ENCODE peak calls at places on chromosomes 5 and 9, in ten cellular contexts. O, J, S, E, A, F, L, N, H and U are unnamed samples.
A peak's percentile ranks its signal among the peaks of the same experiment; 100 is the strongest.

GRCh38 chr5:8729437-8729836 is 816.4 kb downstream of the SEMA5A start:
- DNase-seq in O (no peak), J (no peak), S (no peak), E (no peak), A (no peak), F (no peak), L (no peak), N (no peak), H (no peak), U (no peak)

GRCh38 chr9:2767800-2768199 is 50.5 kb downstream of the KCNV2 start:
- DNase-seq in O (no peak), J (no peak), S (no peak), E (no peak), A (no peak), F (no peak), L (no peak), N (no peak), H (no peak), U (no peak)

GRCh38 chr9:121699271-121700164 is 48.1 kb downstream of the DAB2IP start:
- DNase-seq in O (no peak), J (no peak), S (peak; percentile 68), E (no peak), A (peak; percentile 65), F (no peak), L (peak; percentile 45), N (peak; percentile 74), H (peak; percentile 93), U (peak; percentile 67)

GRCh38 chr5:142976861-142977260 is 206.7 kb downstream of the ARHGAP26 start:
- DNase-seq in O (no peak), J (no peak), S (no peak), E (no peak), A (no peak), F (no peak), L (no peak), N (no peak), H (no peak), U (no peak)

GRCh38 chr5:142537938-142538337 is 148.0 kb downstream of the FGF1 start:
- DNase-seq in O (no peak), J (no peak), S (no peak), E (no peak), A (no peak), F (no peak), L (no peak), N (no peak), H (no peak), U (no peak)

GRCh38 chr5:142399899-142400298 is 75.1 kb upstream of the SPRY4 start:
- DNase-seq in O (no peak), J (no peak), S (no peak), E (no peak), A (no peak), F (no peak), L (peak; percentile 10), N (no peak), H (no peak), U (no peak)

GRCh38 chr9:94002316-94003140 is 47.4 kb upstream of the BARX1 start:
- DNase-seq in O (no peak), J (peak; percentile 20), S (peak; percentile 16), E (no peak), A (no peak), F (peak; percentile 48), L (peak; percentile 57), N (peak; percentile 46), H (no peak), U (peak; percentile 56)

GRCh38 chr5:95842955-95843544 is 20.5 kb upstream of the GLRX start:
- DNase-seq in O (no peak), J (no peak), S (peak; percentile 70), E (no peak), A (peak; percentile 68), F (no peak), L (peak; percentile 69), N (no peak), H (no peak), U (peak; percentile 84)

GRCh38 chr5:150077996-150078801 is 8.2 kb downstream of the CSF1R start:
- DNase-seq in O (no peak), J (no peak), S (no peak), E (no peak), A (no peak), F (no peak), L (no peak), N (peak; percentile 7), H (no peak), U (peak; percentile 17)

GRCh38 chr9:136821333-136822031 is 13.7 kb downstream of the RABL6 start:
- DNase-seq in O (no peak), J (no peak), S (no peak), E (no peak), A (no peak), F (no peak), L (peak; percentile 39), N (no peak), H (peak; percentile 83), U (no peak)

GRCh38 chr5:73757421-73757820 is 131.4 kb downstream of the ARHGEF28 start:
- DNase-seq in O (no peak), J (no peak), S (no peak), E (no peak), A (no peak), F (no peak), L (no peak), N (peak; percentile 38), H (no peak), U (no peak)

GRCh38 chr5:9405196-9405754 is 140.6 kb downstream of the SEMA5A start:
- DNase-seq in O (no peak), J (no peak), S (no peak), E (peak; percentile 54), A (no peak), F (no peak), L (no peak), N (no peak), H (no peak), U (no peak)

GRCh38 chr5:12250454-12250853 is 346.2 kb upstream of the CTNND2 start:
- DNase-seq in O (no peak), J (no peak), S (no peak), E (no peak), A (no peak), F (no peak), L (no peak), N (no peak), H (no peak), U (no peak)
- H3K9me3 ChIP-seq in O (peaks cover 9% of the 10 kb centered on the region), J (no peaks in the 10 kb centered on the region), S (no peaks in the 10 kb centered on the region), E (no peaks in the 10 kb centered on the region), A (no peaks in the 10 kb centered on the region), F (no peaks in the 10 kb centered on the region), L (no peaks in the 10 kb centered on the region), N (no peaks in the 10 kb centered on the region), H (no peaks in the 10 kb centered on the region), U (no peaks in the 10 kb centered on the region)

GRCh38 chr5:87229780-87230179 is 37.9 kb upstream of the RASA1 start:
- DNase-seq in O (no peak), J (no peak), S (no peak), E (no peak), A (no peak), F (no peak), L (no peak), N (no peak), H (no peak), U (no peak)

GRCh38 chr5:87231037-87231808 is 36.5 kb upstream of the RASA1 start:
- DNase-seq in O (no peak), J (no peak), S (no peak), E (peak; percentile 83), A (no peak), F (no peak), L (no peak), N (no peak), H (no peak), U (no peak)

DNA sequence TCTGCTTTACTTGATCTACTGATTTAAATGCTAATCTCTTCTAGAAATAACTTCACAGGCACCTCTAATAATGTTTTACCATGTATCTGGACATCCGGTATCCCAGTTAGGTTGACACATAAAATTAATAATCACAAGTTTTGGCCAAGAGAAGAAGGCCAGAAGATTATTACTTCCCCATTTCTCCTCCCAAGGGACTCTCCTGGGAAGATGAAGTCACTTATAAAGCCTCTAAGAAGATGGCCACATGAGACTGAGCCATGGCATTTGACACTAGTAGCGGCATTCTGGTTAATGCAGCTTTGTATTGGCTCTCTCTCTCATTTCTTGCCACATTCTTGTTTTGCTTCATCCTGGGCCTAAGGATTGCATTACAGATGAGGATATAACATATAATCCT is 34.6 kb upstream of the RASA1 start:
- DNase-seq in O (no peak), J (no peak), S (no peak), E (no peak), A (no peak), F (no peak), L (no peak), N (no peak), H (no peak), U (no peak)
- H3K27ac ChIP-seq in O (no peak overlapping the region), J (no peak overlapping the region), S (no peak overlapping the region), E (peak overlapping the region; percentile 1), A (no peak overlapping the region), F (no peak overlapping the region), L (no peak overlapping the region), N (no peak overlapping the region), H (no peak overlapping the region), U (no peak overlapping the region)

GRCh38 chr5:151584057-151584937 is 6.8 kb downstream of the FAT2 start:
- DNase-seq in O (no peak), J (no peak), S (no peak), E (no peak), A (peak; percentile 79), F (no peak), L (no peak), N (no peak), H (no peak), U (no peak)

GRCh38 chr5:151587796-151588606 is 3.1 kb downstream of the FAT2 start:
- DNase-seq in O (no peak), J (no peak), S (no peak), E (no peak), A (no peak), F (no peak), L (no peak), N (no peak), H (no peak), U (no peak)

GRCh38 chr5:151581841-151582583 is 9.1 kb downstream of the FAT2 start:
- DNase-seq in O (no peak), J (no peak), S (no peak), E (no peak), A (no peak), F (no peak), L (no peak), N (no peak), H (no peak), U (no peak)

GRCh38 chr5:151589878-151590570 is 1.1 kb downstream of the FAT2 start:
- DNase-seq in O (no peak), J (no peak), S (no peak), E (no peak), A (no peak), F (no peak), L (no peak), N (no peak), H (no peak), U (no peak)

DNA sequence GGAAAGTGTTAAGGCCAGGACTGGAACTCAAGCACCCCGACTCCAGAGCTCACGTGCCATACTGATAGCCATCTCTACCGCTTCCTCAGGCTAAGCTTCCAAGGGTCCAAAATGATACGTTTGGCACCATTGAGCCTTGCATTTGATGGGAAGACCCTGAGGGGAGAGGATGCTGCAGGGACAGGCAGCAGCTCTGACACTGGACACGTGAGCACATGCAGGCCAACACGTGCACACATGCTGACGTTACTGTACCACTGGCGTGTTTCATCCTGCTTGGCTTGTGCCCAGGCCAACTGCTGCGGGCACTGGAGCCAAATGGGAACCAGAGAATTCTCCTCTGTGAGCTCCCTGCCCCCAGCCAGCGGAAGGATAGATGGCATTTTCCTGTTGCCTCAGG is 5.2 kb downstream of the FAT2 start:
- DNase-seq in O (no peak), J (no peak), S (no peak), E (no peak), A (peak; percentile 94), F (no peak), L (no peak), N (peak; percentile 64), H (no peak), U (no peak)
- TF ChIP-seq POLR2AphosphoS5 in O (no peak), J (no peak), S (no peak), E (no peak), A (peak; percentile 66), F (no peak), L (no peak), N (no peak), H (no peak), U (no peak)

GRCh38 chr5:116440329-116440895 is 134.2 kb downstream of the SEMA6A start:
- DNase-seq in O (no peak), J (no peak), S (no peak), E (no peak), A (no peak), F (no peak), L (no peak), N (no peak), H (no peak), U (no peak)
- H3K9me3 ChIP-seq in O (no peaks in the 10 kb centered on the region), J (no peaks in the 10 kb centered on the region), S (no peaks in the 10 kb centered on the region), E (no peaks in the 10 kb centered on the region), A (no peaks in the 10 kb centered on the region), F (no peaks in the 10 kb centered on the region), L (no peaks in the 10 kb centered on the region), N (no peaks in the 10 kb centered on the region), H (no peaks in the 10 kb centered on the region), U (no peaks in the 10 kb centered on the region)